ENCODE peak calls at places on chromosomes 2 and 18, in eight cellular contexts. One of them, this sample, is unnamed.

GRCh38 chr2:78780864-78781583 is 244.5 kb upstream of the REG3G start:
- DNase-seq in lower lobe of right lung: no peak
- DNase-seq in heart left ventricle: no peak
- DNase-seq in HepG2: no peak
- DNase-seq in HCT116: no peak
- DNase-seq in sigmoid colon: no peak
- DNase-seq in uterus: no peak
- DNase-seq in IMR-90: no peak
- DNase-seq in this sample: no peak

GRCh38 chr2:220006152-220006551 is 378.7 kb downstream of the SLC4A3 start:
- DNase-seq in HepG2: no peak
- DNase-seq in sigmoid colon: no peak
- DNase-seq in HCT116: no peak
- DNase-seq in uterus: peak; percentile 30
- DNase-seq in heart left ventricle: no peak
- DNase-seq in IMR-90: peak; percentile 70
- DNase-seq in lower lobe of right lung: no peak
- DNase-seq in this sample: no peak

GRCh38 chr2:204072443-204073324 is 136.1 kb downstream of the ICOS start:
- DNase-seq in uterus: no peak
- DNase-seq in IMR-90: no peak
- DNase-seq in heart left ventricle: no peak
- DNase-seq in sigmoid colon: no peak
- DNase-seq in lower lobe of right lung: no peak
- DNase-seq in HCT116: peak; percentile 21
- DNase-seq in HepG2: peak; percentile 11
- DNase-seq in this sample: peak; percentile 63

GRCh38 chr2:11582526-11583202 is 48.8 kb downstream of the GREB1 start:
- DNase-seq in HCT116: peak; percentile 29
- DNase-seq in HepG2: peak; percentile 79
- DNase-seq in sigmoid colon: peak; percentile 77
- DNase-seq in IMR-90: peak; percentile 35
- DNase-seq in lower lobe of right lung: no peak
- DNase-seq in heart left ventricle: peak; percentile 53
- DNase-seq in uterus: peak; percentile 79
- DNase-seq in this sample: peak; percentile 81

GRCh38 chr2:205574041-205574440 is 108.3 kb upstream of the NRP2 start:
- DNase-seq in heart left ventricle: no peak
- DNase-seq in HCT116: no peak
- DNase-seq in uterus: no peak
- DNase-seq in HepG2: no peak
- DNase-seq in IMR-90: no peak
- DNase-seq in sigmoid colon: no peak
- DNase-seq in lower lobe of right lung: no peak
- DNase-seq in this sample: no peak

GRCh38 chr2:48707466-48707865 is 48.1 kb downstream of the LHCGR start:
- DNase-seq in HepG2: peak; percentile 14
- DNase-seq in sigmoid colon: no peak
- DNase-seq in heart left ventricle: no peak
- DNase-seq in HCT116: no peak
- DNase-seq in lower lobe of right lung: peak; percentile 65
- DNase-seq in uterus: no peak
- DNase-seq in IMR-90: peak; percentile 30
- DNase-seq in this sample: no peak

GRCh38 chr2:206982360-206982759 is 43.0 kb downstream of the CPO start:
- DNase-seq in IMR-90: no peak
- DNase-seq in lower lobe of right lung: no peak
- DNase-seq in uterus: no peak
- DNase-seq in HepG2: no peak
- DNase-seq in heart left ventricle: no peak
- DNase-seq in HCT116: no peak
- DNase-seq in sigmoid colon: no peak
- DNase-seq in this sample: no peak

GRCh38 chr2:234257859-234258561 is 207.5 kb downstream of the SPP2 start:
- DNase-seq in uterus: no peak
- DNase-seq in heart left ventricle: peak; percentile 23
- DNase-seq in sigmoid colon: no peak
- DNase-seq in HepG2: peak; percentile 64
- DNase-seq in IMR-90: peak; percentile 99
- DNase-seq in HCT116: peak; percentile 92
- DNase-seq in lower lobe of right lung: no peak
- DNase-seq in this sample: peak; percentile 65

GRCh38 chr2:215727507-215728503 is 285.5 kb downstream of the MREG start:
- DNase-seq in lower lobe of right lung: no peak
- DNase-seq in heart left ventricle: no peak
- DNase-seq in HepG2: peak; percentile 85
- DNase-seq in HCT116: no peak
- DNase-seq in sigmoid colon: no peak
- DNase-seq in uterus: no peak
- DNase-seq in IMR-90: peak; percentile 59
- DNase-seq in this sample: no peak

GRCh38 chr2:30694286-30695055 is 112.8 kb downstream of the CAPN13 start:
- DNase-seq in uterus: no peak
- DNase-seq in IMR-90: peak; percentile 66
- DNase-seq in HepG2: no peak
- DNase-seq in lower lobe of right lung: no peak
- DNase-seq in heart left ventricle: no peak
- DNase-seq in HCT116: no peak
- DNase-seq in sigmoid colon: peak; percentile 29
- DNase-seq in this sample: no peak

GRCh38 chr2:2191110-2191707 is 139.9 kb downstream of the MYT1L start:
- DNase-seq in uterus: no peak
- DNase-seq in HCT116: no peak
- DNase-seq in sigmoid colon: no peak
- DNase-seq in HepG2: no peak
- DNase-seq in lower lobe of right lung: no peak
- DNase-seq in IMR-90: no peak
- DNase-seq in heart left ventricle: no peak
- DNase-seq in this sample: no peak

GRCh38 chr2:44964704-44965343 is 23.3 kb downstream of the SIX3 start:
- DNase-seq in lower lobe of right lung: no peak
- DNase-seq in HepG2: no peak
- DNase-seq in sigmoid colon: no peak
- DNase-seq in HCT116: no peak
- DNase-seq in IMR-90: no peak
- DNase-seq in heart left ventricle: no peak
- DNase-seq in uterus: no peak
- DNase-seq in this sample: peak; percentile 84

GRCh38 chr2:11750422-11750821 is 4.0 kb downstream of the LPIN1 start:
- DNase-seq in sigmoid colon: no peak
- DNase-seq in HepG2: no peak
- DNase-seq in HCT116: no peak
- DNase-seq in lower lobe of right lung: no peak
- DNase-seq in IMR-90: no peak
- DNase-seq in heart left ventricle: no peak
- DNase-seq in uterus: no peak
- DNase-seq in this sample: no peak

GRCh38 chr2:28602136-28602660 is 106.3 kb downstream of the PLB1 start:
- DNase-seq in HCT116: no peak
- DNase-seq in lower lobe of right lung: no peak
- DNase-seq in sigmoid colon: no peak
- DNase-seq in IMR-90: no peak
- DNase-seq in uterus: no peak
- DNase-seq in HepG2: no peak
- DNase-seq in heart left ventricle: no peak
- DNase-seq in this sample: no peak

GRCh38 chr18:57951110-57951796 is 92.8 kb upstream of the NEDD4L start:
- DNase-seq in HepG2: peak; percentile 20
- DNase-seq in lower lobe of right lung: no peak
- DNase-seq in uterus: no peak
- DNase-seq in heart left ventricle: no peak
- DNase-seq in sigmoid colon: no peak
- DNase-seq in HCT116: no peak
- DNase-seq in IMR-90: no peak
- DNase-seq in this sample: no peak

GRCh38 chr2:241842620-241843211 is 16.0 kb downstream of the PDCD1 start:
- DNase-seq in HCT116: no peak
- DNase-seq in heart left ventricle: peak; percentile 57
- DNase-seq in sigmoid colon: peak; percentile 85
- DNase-seq in uterus: no peak
- DNase-seq in lower lobe of right lung: peak; percentile 75
- DNase-seq in HepG2: no peak
- DNase-seq in IMR-90: no peak
- DNase-seq in this sample: no peak

GRCh38 chr2:188573453-188573852 is 281.8 kb downstream of the GULP1 start:
- DNase-seq in lower lobe of right lung: no peak
- DNase-seq in uterus: no peak
- DNase-seq in heart left ventricle: no peak
- DNase-seq in IMR-90: peak; percentile 5
- DNase-seq in HepG2: no peak
- DNase-seq in HCT116: no peak
- DNase-seq in sigmoid colon: no peak
- DNase-seq in this sample: peak; percentile 12

GRCh38 chr2:68125821-68126220 is 31.9 kb upstream of the PNO1 start:
- DNase-seq in lower lobe of right lung: no peak
- DNase-seq in sigmoid colon: no peak
- DNase-seq in IMR-90: no peak
- DNase-seq in HepG2: no peak
- DNase-seq in HCT116: no peak
- DNase-seq in heart left ventricle: no peak
- DNase-seq in uterus: no peak
- DNase-seq in this sample: no peak

GRCh38 chr2:68119504-68119903 is 38.2 kb upstream of the PNO1 start:
- DNase-seq in HepG2: no peak
- DNase-seq in lower lobe of right lung: no peak
- DNase-seq in heart left ventricle: no peak
- DNase-seq in IMR-90: no peak
- DNase-seq in uterus: no peak
- DNase-seq in sigmoid colon: no peak
- DNase-seq in HCT116: no peak
- DNase-seq in this sample: no peak

GRCh38 chr2:68121873-68122679 is 35.6 kb upstream of the PNO1 start:
- DNase-seq in heart left ventricle: peak; percentile 80
- DNase-seq in uterus: peak; percentile 89
- DNase-seq in HepG2: peak; percentile 78
- DNase-seq in lower lobe of right lung: peak; percentile 91
- DNase-seq in IMR-90: peak; percentile 88
- DNase-seq in sigmoid colon: peak; percentile 91
- DNase-seq in HCT116: peak; percentile 70
- DNase-seq in this sample: peak; percentile 90

GRCh38 chr2:68124321-68124720 is 33.4 kb upstream of the PNO1 start:
- DNase-seq in uterus: no peak
- DNase-seq in heart left ventricle: no peak
- DNase-seq in HepG2: no peak
- DNase-seq in HCT116: no peak
- DNase-seq in IMR-90: peak; percentile 55
- DNase-seq in sigmoid colon: no peak
- DNase-seq in lower lobe of right lung: no peak
- DNase-seq in this sample: no peak

DNA sequence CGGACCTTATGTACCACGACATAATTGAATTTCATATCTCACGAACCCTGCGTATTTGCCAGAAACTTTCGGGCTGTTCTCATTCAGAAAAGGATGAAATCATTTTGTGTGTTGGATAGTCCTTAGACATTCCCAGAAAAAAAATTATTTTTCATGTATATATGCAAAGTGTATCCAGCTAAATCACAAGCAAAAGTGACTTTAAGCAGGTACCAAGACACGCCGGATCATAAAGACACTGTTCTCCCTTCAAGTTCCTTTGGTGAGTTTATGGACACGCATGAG is 35.1 kb upstream of the PNO1 start:
- DNase-seq in HCT116: no peak
- DNase-seq in heart left ventricle: no peak
- DNase-seq in IMR-90: no peak
- DNase-seq in HepG2: no peak
- DNase-seq in lower lobe of right lung: no peak
- DNase-seq in uterus: no peak
- DNase-seq in sigmoid colon: no peak
- DNase-seq in this sample: no peak
- TF ChIP-seq CTCF in HCT116: no peak
- TF ChIP-seq CTCF in heart left ventricle: no peak
- TF ChIP-seq CTCF in IMR-90: no peak
- TF ChIP-seq CTCF in HepG2: no peak
- TF ChIP-seq CTCF in lower lobe of right lung: no peak
- TF ChIP-seq CTCF in uterus: no peak
- TF ChIP-seq CTCF in sigmoid colon: peak; percentile 30
- TF ChIP-seq CTCF in this sample: peak; percentile 2

GRCh38 chr2:41907141-41907540 is 140.7 kb upstream of the PKDCC start:
- DNase-seq in sigmoid colon: no peak
- DNase-seq in IMR-90: no peak
- DNase-seq in uterus: no peak
- DNase-seq in lower lobe of right lung: no peak
- DNase-seq in heart left ventricle: no peak
- DNase-seq in HCT116: no peak
- DNase-seq in HepG2: no peak
- DNase-seq in this sample: no peak
- H3K27ac ChIP-seq in sigmoid colon: no peak overlapping the region
- H3K27ac ChIP-seq in IMR-90: peak overlapping the region; percentile 83
- H3K27ac ChIP-seq in uterus: no peak overlapping the region
- H3K27ac ChIP-seq in lower lobe of right lung: no peak overlapping the region
- H3K27ac ChIP-seq in heart left ventricle: no peak overlapping the region
- H3K27ac ChIP-seq in HCT116: no peak overlapping the region
- H3K27ac ChIP-seq in HepG2: no peak overlapping the region
- H3K27ac ChIP-seq in this sample: no peak overlapping the region

GRCh38 chr2:224611938-224612337 is 26.8 kb upstream of the CUL3 start:
- DNase-seq in HCT116: no peak
- DNase-seq in HepG2: no peak
- DNase-seq in IMR-90: no peak
- DNase-seq in heart left ventricle: no peak
- DNase-seq in uterus: no peak
- DNase-seq in lower lobe of right lung: no peak
- DNase-seq in sigmoid colon: no peak
- DNase-seq in this sample: no peak
- TF ChIP-seq CTCF in HCT116: peak; percentile 44
- TF ChIP-seq CTCF in HepG2: peak; percentile 23
- TF ChIP-seq CTCF in IMR-90: no peak
- TF ChIP-seq CTCF in heart left ventricle: no peak
- TF ChIP-seq CTCF in uterus: no peak
- TF ChIP-seq CTCF in lower lobe of right lung: no peak
- TF ChIP-seq CTCF in sigmoid colon: no peak
- TF ChIP-seq CTCF in this sample: peak; percentile 30

GRCh38 chr18:48453330-48454063 is 44.3 kb upstream of the ZBTB7C start:
- DNase-seq in IMR-90: no peak
- DNase-seq in HCT116: no peak
- DNase-seq in heart left ventricle: no peak
- DNase-seq in sigmoid colon: no peak
- DNase-seq in uterus: no peak
- DNase-seq in HepG2: no peak
- DNase-seq in lower lobe of right lung: no peak
- DNase-seq in this sample: no peak

GRCh38 chr18:48454146-48454796 is 45.1 kb upstream of the ZBTB7C start:
- DNase-seq in IMR-90: no peak
- DNase-seq in HepG2: peak; percentile 72
- DNase-seq in uterus: no peak
- DNase-seq in HCT116: no peak
- DNase-seq in lower lobe of right lung: no peak
- DNase-seq in heart left ventricle: no peak
- DNase-seq in sigmoid colon: no peak
- DNase-seq in this sample: no peak

GRCh38 chr18:48456838-48457237 is 47.7 kb upstream of the ZBTB7C start:
- DNase-seq in heart left ventricle: no peak
- DNase-seq in sigmoid colon: no peak
- DNase-seq in uterus: no peak
- DNase-seq in lower lobe of right lung: no peak
- DNase-seq in HCT116: no peak
- DNase-seq in HepG2: no peak
- DNase-seq in IMR-90: no peak
- DNase-seq in this sample: no peak

GRCh38 chr18:48452863-48453323 is 43.7 kb upstream of the ZBTB7C start:
- DNase-seq in lower lobe of right lung: no peak
- DNase-seq in uterus: no peak
- DNase-seq in IMR-90: peak; percentile 13
- DNase-seq in HepG2: peak; percentile 85
- DNase-seq in heart left ventricle: peak; percentile 33
- DNase-seq in HCT116: no peak
- DNase-seq in sigmoid colon: no peak
- DNase-seq in this sample: no peak

GRCh38 chr18:48455555-48456478 is 46.6 kb upstream of the ZBTB7C start:
- DNase-seq in uterus: no peak
- DNase-seq in HCT116: peak; percentile 83
- DNase-seq in HepG2: no peak
- DNase-seq in lower lobe of right lung: no peak
- DNase-seq in sigmoid colon: no peak
- DNase-seq in IMR-90: peak; percentile 89
- DNase-seq in heart left ventricle: no peak
- DNase-seq in this sample: no peak
- H3K27ac ChIP-seq in uterus: no peak overlapping the region
- H3K27ac ChIP-seq in HCT116: no peak overlapping the region
- H3K27ac ChIP-seq in HepG2: no peak overlapping the region
- H3K27ac ChIP-seq in lower lobe of right lung: no peak overlapping the region
- H3K27ac ChIP-seq in sigmoid colon: no peak overlapping the region
- H3K27ac ChIP-seq in IMR-90: no peak overlapping the region
- H3K27ac ChIP-seq in heart left ventricle: no peak overlapping the region
- H3K27ac ChIP-seq in this sample: no peak overlapping the region